ENCODE peak calls at places on chromosomes 6 and 20, in five cellular contexts. H is GM12878, V is SK-N-SH, P is K562, F is HepG2. A is an unnamed sample.

GRCh38 chr6:27630727-27631613 is 158.1 kb upstream of the ZNF184 start:
- DNase-seq in H (peak; percentile 49), V (peak; percentile 52), P (peak; percentile 94), F (peak; percentile 74), A (no peak)

GRCh38 chr6:159761135-159761872 is 541 bp upstream of the ACAT2 start:
- DNase-seq in H (no peak), V (peak; percentile 36), P (peak; percentile 52), F (peak; percentile 14), A (no peak)

GRCh38 chr6:116424001-116424400 is 37.2 kb upstream of the CALHM6 start:
- DNase-seq in H (no peak), V (no peak), P (no peak), F (no peak), A (no peak)

GRCh38 chr6:88142299-88142668 is 23.9 kb downstream of the CNR1 start:
- DNase-seq in H (no peak), V (no peak), P (no peak), F (no peak), A (no peak)

GRCh38 chr6:169174516-169175359 is 78.9 kb downstream of the THBS2 start:
- DNase-seq in H (no peak), V (no peak), P (peak; percentile 58), F (no peak), A (no peak)

GRCh38 chr6:408599-409102 is 17.1 kb downstream of the IRF4 start:
- DNase-seq in H (no peak), V (peak; percentile 61), P (peak; percentile 65), F (peak; percentile 65), A (peak; percentile 78)

GRCh38 chr6:168342626-168343025 is 23.0 kb upstream of the DACT2 start:
- DNase-seq in H (no peak), V (no peak), P (no peak), F (no peak), A (peak; percentile 84)

GRCh38 chr6:143158113-143158581 is 97.5 kb downstream of the AIG1 start:
- DNase-seq in H (no peak), V (no peak), P (peak; percentile 47), F (no peak), A (no peak)

GRCh38 chr6:157106487-157106886 is 216.8 kb downstream of the TMEM242 start:
- DNase-seq in H (no peak), V (no peak), P (peak; percentile 35), F (no peak), A (no peak)

GRCh38 chr6:166644631-166645030 is 17.6 kb upstream of the RPS6KA2 start:
- DNase-seq in H (no peak), V (no peak), P (no peak), F (no peak), A (no peak)

GRCh38 chr20:52684911-52685310 is 287.2 kb upstream of the TSHZ2 start:
- DNase-seq in H (no peak), V (no peak), P (no peak), F (no peak), A (no peak)

GRCh38 chr6:148983986-148984385 is 237.2 kb downstream of the UST start:
- DNase-seq in H (no peak), V (no peak), P (no peak), F (no peak), A (no peak)

GRCh38 chr6:148983366-148983765 is 236.5 kb downstream of the UST start:
- DNase-seq in H (no peak), V (no peak), P (no peak), F (no peak), A (no peak)

GRCh38 chr6:148981515-148981914 is 234.7 kb downstream of the UST start:
- DNase-seq in H (no peak), V (no peak), P (no peak), F (no peak), A (no peak)

GRCh38 chr6:148979006-148979901 is 232.4 kb downstream of the UST start:
- DNase-seq in H (no peak), V (no peak), P (no peak), F (peak; percentile 93), A (no peak)

DNA sequence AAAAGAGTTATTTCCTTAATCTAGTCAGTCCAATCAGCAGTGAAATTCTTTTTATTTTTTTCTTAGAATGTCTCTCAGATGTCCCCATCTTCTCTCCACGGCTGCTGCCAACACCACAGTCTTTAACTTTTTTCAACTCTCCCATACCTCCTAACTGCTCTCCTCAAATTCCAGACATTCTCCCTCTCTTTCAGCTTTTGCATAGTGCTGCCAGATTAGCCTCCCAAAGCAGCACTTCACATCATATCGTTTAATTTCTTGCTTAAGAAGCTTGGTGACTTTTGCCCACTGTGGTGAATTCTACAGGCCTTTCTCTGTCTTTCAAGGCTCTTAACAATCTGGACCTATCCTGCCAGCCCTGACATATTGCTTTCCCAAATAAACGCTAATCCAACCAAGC is 233.4 kb downstream of the UST start:
- DNase-seq in H (no peak), V (no peak), P (no peak), F (no peak), A (no peak)
- TF ChIP-seq JUND in H (no peak), V (no peak), P (no peak), F (no peak), A (no peak)

DNA sequence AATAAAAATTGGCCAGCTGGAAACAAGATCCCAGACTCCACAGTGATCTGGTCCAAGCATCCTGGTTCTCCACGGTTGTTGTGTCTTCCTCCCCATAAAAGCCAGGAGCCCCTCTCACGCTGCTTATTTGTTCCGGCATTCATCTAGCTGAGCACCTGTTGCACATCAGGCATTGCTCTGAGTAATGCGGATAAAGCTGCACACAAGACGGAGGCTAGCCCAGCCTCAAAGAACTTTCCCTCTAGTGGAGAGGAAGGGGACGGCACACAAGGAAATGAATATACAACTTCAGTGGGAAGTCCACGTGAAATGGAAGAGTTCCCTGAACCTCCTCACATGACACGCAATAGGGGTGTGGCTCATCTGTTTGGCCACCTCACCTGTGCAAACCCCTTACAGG is 30.3 kb upstream of the NXT1 start:
- DNase-seq in H (no peak), V (peak; percentile 24), P (peak; percentile 21), F (peak; percentile 47), A (no peak)
- TF ChIP-seq JUND in H (no peak), V (no peak), P (no peak), F (no peak), A (no peak)

GRCh38 chr20:49979030-49979832 is 3.5 kb upstream of the SNAI1 start:
- DNase-seq in H (no peak), V (peak; percentile 93), P (peak; percentile 84), F (peak; percentile 56), A (peak; percentile 74)
- TF ChIP-seq JUND in H (no peak), V (no peak), P (peak; percentile 17), F (peak; percentile 47), A (no peak)

DNA sequence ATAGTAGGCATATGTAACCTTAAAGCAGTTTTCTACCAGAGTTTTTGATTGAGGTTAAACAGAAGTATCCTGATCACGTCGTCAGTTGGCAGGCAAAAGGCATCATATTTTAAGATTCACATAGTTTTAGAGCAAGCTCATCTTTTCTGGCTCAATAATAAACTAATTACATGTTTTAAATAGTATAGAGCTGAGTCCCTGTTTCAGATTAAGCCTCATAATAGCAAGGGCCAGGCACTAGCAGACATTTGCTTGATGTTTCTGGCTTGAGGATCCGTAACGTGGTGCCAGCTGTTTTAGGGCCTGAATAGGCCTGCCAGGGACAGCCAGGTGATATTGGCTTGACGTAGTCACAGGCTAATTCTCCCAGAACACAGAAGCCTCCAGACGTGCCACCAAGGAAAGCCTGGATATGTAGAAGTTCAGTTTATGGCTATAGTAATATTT is 91.1 kb downstream of the FOXO3 start:
- DNase-seq in H (no peak), V (no peak), P (no peak), F (no peak), A (no peak)
- TF ChIP-seq JUND in H (no peak), V (peak; percentile 90), P (no peak), F (no peak), A (no peak)